ENCODE peak calls at places on chromosomes 2 and 18, in five cellular contexts. F is fibroblast of gingiva, P is left cardiac atrium, V is left lobe of liver, G is GM04503. W is an unnamed sample.
A peak's percentile ranks its signal among the peaks of the same experiment; 100 is the strongest.

GRCh38 chr18:56475250-56475649 is 163.1 kb downstream of the TXNL1 start:
- DNase-seq in F (no peak), P (no peak), V (no peak), G (no peak), W (no peak)

GRCh38 chr2:1770566-1771380 is 26.5 kb upstream of the PXDN start:
- DNase-seq in F (no peak), P (no peak), V (no peak), G (no peak), W (no peak)

GRCh38 chr2:121567452-121567851 is 36.8 kb downstream of the RNU4ATAC start:
- DNase-seq in F (no peak), P (no peak), V (no peak), G (no peak), W (no peak)

GRCh38 chr2:225337183-225337582 is 62.3 kb upstream of the NYAP2 start:
- DNase-seq in F (no peak), P (no peak), V (no peak), G (peak; percentile 5), W (no peak)

GRCh38 chr2:64859208-64860161 is 129.7 kb upstream of the SLC1A4 start:
- DNase-seq in F (peak; percentile 95), P (peak; percentile 91), V (peak; percentile 91), G (peak; percentile 84), W (no peak)

GRCh38 chr2:7900593-7900992 is 781.3 kb upstream of the ID2 start:
- DNase-seq in F (no peak), P (no peak), V (no peak), G (no peak), W (no peak)

GRCh38 chr2:86695053-86695691 is 24.9 kb upstream of the RMND5A start:
- DNase-seq in F (no peak), P (no peak), V (no peak), G (no peak), W (no peak)

GRCh38 chr2:157349949-157350510 is 24.4 kb upstream of the ERMN start:
- DNase-seq in F (no peak), P (no peak), V (no peak), G (peak; percentile 19), W (no peak)

GRCh38 chr18:79680100-79680879 is 687 bp downstream of the CTDP1 start:
- DNase-seq in F (peak; percentile 45), P (peak; percentile 46), V (no peak), G (peak; percentile 13), W (no peak)

GRCh38 chr2:206004004-206004693 is 81.8 kb downstream of the INO80D start:
- DNase-seq in F (no peak), P (no peak), V (no peak), G (no peak), W (no peak)

W was measured in effector CD8-positive, alpha-beta T cell.